ENCODE peak calls at places on chromosomes 13 and 19, in ten cellular contexts. One of them, this sample, is unnamed.

GRCh38 chr13:99320693-99321481 is 13.7 kb upstream of the GPR183 start:
- DNase-seq in AG04449: no peak
- DNase-seq in heart right ventricle: no peak
- DNase-seq in cardiac fibroblast: peak
- DNase-seq in pancreas: no peak
- DNase-seq in endodermal cell: no peak
- DNase-seq in breast epithelium: no peak
- DNase-seq in brain microvascular endothelial cell: peak
- DNase-seq in cardiac muscle cell: peak
- DNase-seq in astrocyte of the cerebellum: peak
- DNase-seq in this sample: peak

GRCh38 chr13:100214886-100215285 is 126.0 kb downstream of the PCCA start:
- DNase-seq in AG04449: peak
- DNase-seq in heart right ventricle: no peak
- DNase-seq in cardiac fibroblast: peak
- DNase-seq in pancreas: no peak
- DNase-seq in endodermal cell: no peak
- DNase-seq in breast epithelium: no peak
- DNase-seq in brain microvascular endothelial cell: peak
- DNase-seq in cardiac muscle cell: peak
- DNase-seq in astrocyte of the cerebellum: no peak
- DNase-seq in this sample: peak

GRCh38 chr13:57624565-57625435 is 6.7 kb upstream of the PCDH17 start:
- DNase-seq in AG04449: no peak
- DNase-seq in heart right ventricle: peak
- DNase-seq in cardiac fibroblast: peak
- DNase-seq in pancreas: no peak
- DNase-seq in endodermal cell: peak
- DNase-seq in breast epithelium: no peak
- DNase-seq in brain microvascular endothelial cell: peak
- DNase-seq in cardiac muscle cell: peak
- DNase-seq in astrocyte of the cerebellum: peak
- DNase-seq in this sample: no peak

GRCh38 chr19:984165-984967 is at the start of gene WDR18:
- DNase-seq in AG04449: peak
- DNase-seq in heart right ventricle: peak
- DNase-seq in cardiac fibroblast: peak
- DNase-seq in pancreas: peak
- DNase-seq in endodermal cell: peak
- DNase-seq in breast epithelium: peak
- DNase-seq in brain microvascular endothelial cell: peak
- DNase-seq in cardiac muscle cell: peak
- DNase-seq in astrocyte of the cerebellum: peak
- DNase-seq in this sample: peak

GRCh38 chr19:33473644-33474305 is 47.8 kb downstream of the PEPD start:
- DNase-seq in AG04449: no peak
- DNase-seq in heart right ventricle: no peak
- DNase-seq in cardiac fibroblast: peak
- DNase-seq in pancreas: peak
- DNase-seq in endodermal cell: peak
- DNase-seq in breast epithelium: no peak
- DNase-seq in brain microvascular endothelial cell: peak
- DNase-seq in cardiac muscle cell: peak
- DNase-seq in astrocyte of the cerebellum: peak
- DNase-seq in this sample: no peak

GRCh38 chr19:50646074-50646807 is 3.0 kb upstream of the C19orf81 start:
- DNase-seq in AG04449: no peak
- DNase-seq in heart right ventricle: no peak
- DNase-seq in cardiac fibroblast: peak
- DNase-seq in pancreas: no peak
- DNase-seq in endodermal cell: no peak
- DNase-seq in breast epithelium: no peak
- DNase-seq in brain microvascular endothelial cell: peak
- DNase-seq in cardiac muscle cell: peak
- DNase-seq in astrocyte of the cerebellum: no peak
- DNase-seq in this sample: peak

GRCh38 chr13:34000955-34001354 is 183.0 kb downstream of the RFC3 start:
- DNase-seq in AG04449: no peak
- DNase-seq in heart right ventricle: no peak
- DNase-seq in cardiac fibroblast: no peak
- DNase-seq in pancreas: no peak
- DNase-seq in endodermal cell: no peak
- DNase-seq in breast epithelium: no peak
- DNase-seq in brain microvascular endothelial cell: no peak
- DNase-seq in cardiac muscle cell: no peak
- DNase-seq in astrocyte of the cerebellum: no peak
- DNase-seq in this sample: no peak

GRCh38 chr19:37954421-37954874 is 47.4 kb downstream of the SIPA1L3 start:
- DNase-seq in AG04449: no peak
- DNase-seq in heart right ventricle: no peak
- DNase-seq in cardiac fibroblast: no peak
- DNase-seq in pancreas: no peak
- DNase-seq in endodermal cell: no peak
- DNase-seq in breast epithelium: no peak
- DNase-seq in brain microvascular endothelial cell: no peak
- DNase-seq in cardiac muscle cell: no peak
- DNase-seq in astrocyte of the cerebellum: no peak
- DNase-seq in this sample: no peak

GRCh38 chr19:52638601-52639000 is 446 bp upstream of the ZNF83 start:
- DNase-seq in AG04449: no peak
- DNase-seq in heart right ventricle: peak
- DNase-seq in cardiac fibroblast: no peak
- DNase-seq in pancreas: no peak
- DNase-seq in endodermal cell: no peak
- DNase-seq in breast epithelium: peak
- DNase-seq in brain microvascular endothelial cell: peak
- DNase-seq in cardiac muscle cell: no peak
- DNase-seq in astrocyte of the cerebellum: no peak
- DNase-seq in this sample: no peak

GRCh38 chr13:97975851-97976550 is 22.5 kb downstream of the IPO5 start:
- DNase-seq in AG04449: no peak
- DNase-seq in heart right ventricle: peak
- DNase-seq in cardiac fibroblast: peak
- DNase-seq in pancreas: peak
- DNase-seq in endodermal cell: peak
- DNase-seq in breast epithelium: peak
- DNase-seq in brain microvascular endothelial cell: peak
- DNase-seq in cardiac muscle cell: peak
- DNase-seq in astrocyte of the cerebellum: peak
- DNase-seq in this sample: peak

GRCh38 chr13:91946498-91947070 is 548.2 kb downstream of the GPC5 start:
- DNase-seq in AG04449: no peak
- DNase-seq in heart right ventricle: no peak
- DNase-seq in cardiac fibroblast: peak
- DNase-seq in pancreas: no peak
- DNase-seq in endodermal cell: no peak
- DNase-seq in breast epithelium: no peak
- DNase-seq in brain microvascular endothelial cell: no peak
- DNase-seq in cardiac muscle cell: peak
- DNase-seq in astrocyte of the cerebellum: peak
- DNase-seq in this sample: no peak

GRCh38 chr19:336067-336614 is 8.5 kb downstream of the MIER2 start:
- DNase-seq in AG04449: no peak
- DNase-seq in heart right ventricle: no peak
- DNase-seq in cardiac fibroblast: no peak
- DNase-seq in pancreas: peak
- DNase-seq in endodermal cell: no peak
- DNase-seq in breast epithelium: no peak
- DNase-seq in brain microvascular endothelial cell: no peak
- DNase-seq in cardiac muscle cell: peak
- DNase-seq in astrocyte of the cerebellum: no peak
- DNase-seq in this sample: no peak

GRCh38 chr13:40983269-40983668 is 35.8 kb downstream of the ELF1 start:
- DNase-seq in AG04449: no peak
- DNase-seq in heart right ventricle: no peak
- DNase-seq in cardiac fibroblast: peak
- DNase-seq in pancreas: no peak
- DNase-seq in endodermal cell: no peak
- DNase-seq in breast epithelium: no peak
- DNase-seq in brain microvascular endothelial cell: no peak
- DNase-seq in cardiac muscle cell: peak
- DNase-seq in astrocyte of the cerebellum: no peak
- DNase-seq in this sample: no peak

GRCh38 chr13:94470126-94470525 is 9.4 kb downstream of the DCT start:
- DNase-seq in AG04449: no peak
- DNase-seq in heart right ventricle: no peak
- DNase-seq in cardiac fibroblast: no peak
- DNase-seq in pancreas: no peak
- DNase-seq in endodermal cell: no peak
- DNase-seq in breast epithelium: no peak
- DNase-seq in brain microvascular endothelial cell: no peak
- DNase-seq in cardiac muscle cell: no peak
- DNase-seq in astrocyte of the cerebellum: no peak
- DNase-seq in this sample: no peak

DNA sequence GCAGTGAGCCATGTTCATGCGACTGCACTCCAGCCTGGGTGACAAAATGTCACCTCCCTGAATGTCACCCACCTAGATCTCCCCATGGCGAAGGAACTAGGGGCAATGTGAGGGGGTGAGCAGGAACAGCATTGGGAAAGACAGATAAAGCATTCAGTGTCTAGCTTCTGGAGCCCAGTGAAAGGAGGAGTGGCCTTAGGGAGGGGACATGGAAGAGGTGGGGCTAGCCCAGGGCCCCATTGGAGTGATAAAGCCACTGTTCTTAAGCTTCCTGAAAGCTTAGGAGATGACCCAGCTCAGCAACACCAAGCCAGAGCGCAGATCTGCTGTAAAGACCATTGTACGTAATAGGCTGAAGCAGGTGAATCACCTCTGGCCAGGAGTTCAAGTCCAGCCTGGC is 13.0 kb upstream of the KCNN1 start:
- DNase-seq in AG04449: no peak
- DNase-seq in heart right ventricle: no peak
- DNase-seq in cardiac fibroblast: no peak
- DNase-seq in pancreas: no peak
- DNase-seq in endodermal cell: no peak
- DNase-seq in breast epithelium: no peak
- DNase-seq in brain microvascular endothelial cell: no peak
- DNase-seq in cardiac muscle cell: no peak
- DNase-seq in astrocyte of the cerebellum: no peak
- DNase-seq in this sample: no peak
- H3K4me3 ChIP-seq in AG04449: no peak
- H3K4me3 ChIP-seq in heart right ventricle: no peak
- H3K4me3 ChIP-seq in cardiac fibroblast: no peak
- H3K4me3 ChIP-seq in pancreas: no peak
- H3K4me3 ChIP-seq in endodermal cell: no peak
- H3K4me3 ChIP-seq in breast epithelium: no peak
- H3K4me3 ChIP-seq in brain microvascular endothelial cell: no peak
- H3K4me3 ChIP-seq in cardiac muscle cell: no peak
- H3K4me3 ChIP-seq in astrocyte of the cerebellum: no peak
- H3K4me3 ChIP-seq in this sample: no peak

GRCh38 chr19:4375164-4375619 is 25.2 kb downstream of the SH3GL1 start:
- DNase-seq in AG04449: no peak
- DNase-seq in heart right ventricle: no peak
- DNase-seq in cardiac fibroblast: no peak
- DNase-seq in pancreas: peak
- DNase-seq in endodermal cell: peak
- DNase-seq in breast epithelium: no peak
- DNase-seq in brain microvascular endothelial cell: no peak
- DNase-seq in cardiac muscle cell: no peak
- DNase-seq in astrocyte of the cerebellum: no peak
- DNase-seq in this sample: no peak

GRCh38 chr19:4376245-4376990 is 23.9 kb downstream of the SH3GL1 start:
- DNase-seq in AG04449: no peak
- DNase-seq in heart right ventricle: no peak
- DNase-seq in cardiac fibroblast: no peak
- DNase-seq in pancreas: no peak
- DNase-seq in endodermal cell: peak
- DNase-seq in breast epithelium: no peak
- DNase-seq in brain microvascular endothelial cell: no peak
- DNase-seq in cardiac muscle cell: no peak
- DNase-seq in astrocyte of the cerebellum: no peak
- DNase-seq in this sample: no peak

GRCh38 chr19:4376991-4377781 is 23.2 kb downstream of the SH3GL1 start:
- DNase-seq in AG04449: no peak
- DNase-seq in heart right ventricle: no peak
- DNase-seq in cardiac fibroblast: no peak
- DNase-seq in pancreas: peak
- DNase-seq in endodermal cell: no peak
- DNase-seq in breast epithelium: peak
- DNase-seq in brain microvascular endothelial cell: no peak
- DNase-seq in cardiac muscle cell: no peak
- DNase-seq in astrocyte of the cerebellum: no peak
- DNase-seq in this sample: no peak

GRCh38 chr19:4374451-4375163 is 25.7 kb downstream of the SH3GL1 start:
- DNase-seq in AG04449: no peak
- DNase-seq in heart right ventricle: peak
- DNase-seq in cardiac fibroblast: peak
- DNase-seq in pancreas: peak
- DNase-seq in endodermal cell: peak
- DNase-seq in breast epithelium: no peak
- DNase-seq in brain microvascular endothelial cell: peak
- DNase-seq in cardiac muscle cell: peak
- DNase-seq in astrocyte of the cerebellum: no peak
- DNase-seq in this sample: peak

GRCh38 chr19:4375620-4376228 is 24.6 kb downstream of the SH3GL1 start:
- DNase-seq in AG04449: no peak
- DNase-seq in heart right ventricle: no peak
- DNase-seq in cardiac fibroblast: peak
- DNase-seq in pancreas: no peak
- DNase-seq in endodermal cell: peak
- DNase-seq in breast epithelium: no peak
- DNase-seq in brain microvascular endothelial cell: peak
- DNase-seq in cardiac muscle cell: peak
- DNase-seq in astrocyte of the cerebellum: peak
- DNase-seq in this sample: peak
- H3K4me3 ChIP-seq in AG04449: no peak
- H3K4me3 ChIP-seq in heart right ventricle: no peak
- H3K4me3 ChIP-seq in cardiac fibroblast: no peak
- H3K4me3 ChIP-seq in pancreas: no peak
- H3K4me3 ChIP-seq in endodermal cell: no peak
- H3K4me3 ChIP-seq in breast epithelium: no peak
- H3K4me3 ChIP-seq in brain microvascular endothelial cell: no peak
- H3K4me3 ChIP-seq in cardiac muscle cell: no peak
- H3K4me3 ChIP-seq in astrocyte of the cerebellum: no peak
- H3K4me3 ChIP-seq in this sample: no peak

GRCh38 chr19:17847538-17848366 is at the start of gene JAK3:
- DNase-seq in AG04449: no peak
- DNase-seq in heart right ventricle: peak
- DNase-seq in cardiac fibroblast: peak
- DNase-seq in pancreas: peak
- DNase-seq in endodermal cell: peak
- DNase-seq in breast epithelium: no peak
- DNase-seq in brain microvascular endothelial cell: peak
- DNase-seq in cardiac muscle cell: peak
- DNase-seq in astrocyte of the cerebellum: no peak
- DNase-seq in this sample: no peak
- H3K4me3 ChIP-seq in AG04449: peak
- H3K4me3 ChIP-seq in heart right ventricle: peak
- H3K4me3 ChIP-seq in cardiac fibroblast: peak
- H3K4me3 ChIP-seq in pancreas: no peak
- H3K4me3 ChIP-seq in endodermal cell: no peak
- H3K4me3 ChIP-seq in breast epithelium: peak
- H3K4me3 ChIP-seq in brain microvascular endothelial cell: peak
- H3K4me3 ChIP-seq in cardiac muscle cell: no peak
- H3K4me3 ChIP-seq in astrocyte of the cerebellum: peak
- H3K4me3 ChIP-seq in this sample: peak

DNA sequence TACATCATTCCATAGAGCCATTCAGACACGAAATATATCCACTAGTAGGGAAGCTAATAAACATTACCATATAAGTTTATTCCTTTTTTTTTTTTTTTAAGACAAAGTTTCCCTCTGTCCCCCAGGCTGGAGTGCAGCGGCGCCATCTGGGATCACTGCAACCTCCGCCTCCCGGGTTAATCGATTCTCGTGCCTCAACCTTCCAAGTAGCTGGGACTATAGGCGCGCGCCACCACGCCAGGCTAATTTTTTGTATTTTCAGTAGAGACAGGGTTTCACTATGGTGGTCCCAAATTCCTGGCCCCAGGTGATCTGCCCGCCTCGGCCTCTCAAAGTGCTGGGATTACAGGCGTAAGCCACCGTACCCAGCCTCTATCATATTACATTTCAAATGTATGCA is 612 bp upstream of the ZNF154 start:
- DNase-seq in AG04449: no peak
- DNase-seq in heart right ventricle: no peak
- DNase-seq in cardiac fibroblast: no peak
- DNase-seq in pancreas: no peak
- DNase-seq in endodermal cell: peak
- DNase-seq in breast epithelium: no peak
- DNase-seq in brain microvascular endothelial cell: no peak
- DNase-seq in cardiac muscle cell: no peak
- DNase-seq in astrocyte of the cerebellum: no peak
- DNase-seq in this sample: no peak
- H3K4me3 ChIP-seq in AG04449: no peak
- H3K4me3 ChIP-seq in heart right ventricle: no peak
- H3K4me3 ChIP-seq in cardiac fibroblast: no peak
- H3K4me3 ChIP-seq in pancreas: no peak
- H3K4me3 ChIP-seq in endodermal cell: peak
- H3K4me3 ChIP-seq in breast epithelium: no peak
- H3K4me3 ChIP-seq in brain microvascular endothelial cell: no peak
- H3K4me3 ChIP-seq in cardiac muscle cell: peak
- H3K4me3 ChIP-seq in astrocyte of the cerebellum: no peak
- H3K4me3 ChIP-seq in this sample: no peak